ENCODE peak calls at places on chromosomes 5 and 9, in nine cellular contexts. M, R, Q, W, U, K, J, E and B are unnamed samples.

GRCh38 chr9:80649001-80649420 is 1040.3 kb downstream of the TLE1 start:
- DNase-seq in W (peak), R (peak), K (no peak), J (peak), E (no peak), U (no peak), Q (peak), M (no peak), B (no peak)

GRCh38 chr5:43017438-43017820 is 22.7 kb downstream of the ANXA2R start:
- DNase-seq in W (no peak), K (peak), R (peak), E (peak), J (no peak), M (no peak), Q (peak), U (peak), B (no peak)

GRCh38 chr5:154570572-154571324 is 92.7 kb upstream of the HAND1 start:
- DNase-seq in U (no peak), K (no peak), R (no peak), J (no peak), Q (no peak), E (no peak), W (no peak), M (no peak), B (no peak)

GRCh38 chr9:115653231-115653630 is 500.4 kb upstream of the PAPPA start:
- DNase-seq in R (peak), M (no peak), U (no peak), E (no peak), K (no peak), Q (no peak), J (no peak), W (peak), B (no peak)

GRCh38 chr9:94919376-94920098 is 193.0 kb downstream of the AOPEP start:
- DNase-seq in J (no peak), W (peak), M (no peak), Q (no peak), K (no peak), R (peak), E (peak), U (no peak), B (no peak)

GRCh38 chr5:89327621-89328020 is 444.6 kb upstream of the MEF2C start:
- DNase-seq in E (no peak), J (no peak), R (no peak), K (no peak), U (no peak), M (no peak), W (no peak), Q (no peak), B (no peak)

GRCh38 chr9:32351845-32352244 is 32.6 kb upstream of the ACO1 start:
- DNase-seq in J (no peak), U (no peak), Q (no peak), M (no peak), R (peak), W (no peak), E (peak), K (no peak), B (no peak)

GRCh38 chr9:76560481-76560891 is 101.5 kb downstream of the GCNT1 start:
- DNase-seq in M (no peak), K (no peak), E (no peak), W (peak), R (peak), J (peak), Q (no peak), U (no peak), B (no peak)

GRCh38 chr5:17143335-17143734 is 74.1 kb upstream of the BASP1 start:
- DNase-seq in J (no peak), W (no peak), U (no peak), K (no peak), Q (no peak), E (no peak), R (no peak), M (no peak), B (no peak)

GRCh38 chr9:5438301-5439162 is 807 bp upstream of the PLGRKT start:
- DNase-seq in U (no peak), E (peak), W (peak), R (peak), J (no peak), K (peak), Q (no peak), M (peak), B (no peak)

GRCh38 chr5:18745591-18745987 is 1111.3 kb downstream of the TAF11L14 start:
- DNase-seq in K (no peak), U (no peak), W (no peak), E (no peak), J (no peak), R (no peak), M (no peak), Q (no peak), B (no peak)

GRCh38 chr5:136424835-136425694 is 59.7 kb upstream of the TRPC7 start:
- DNase-seq in K (no peak), Q (peak), U (peak), M (peak), E (peak), W (peak), R (peak), J (peak), B (peak)

GRCh38 chr5:35237580-35238376 is 7.5 kb upstream of the PRLR start:
- DNase-seq in Q (no peak), J (no peak), M (no peak), E (no peak), K (no peak), W (no peak), R (no peak), U (no peak), B (no peak)

GRCh38 chr5:4022056-4022670 is 426.5 kb downstream of the IRX1 start:
- DNase-seq in K (no peak), U (no peak), R (no peak), Q (no peak), M (no peak), W (no peak), E (no peak), J (no peak), B (no peak)

GRCh38 chr5:169757016-169757415 is 119.9 kb downstream of the DOCK2 start:
- DNase-seq in K (no peak), W (no peak), U (no peak), E (no peak), R (peak), Q (no peak), J (no peak), M (no peak), B (no peak)

GRCh38 chr5:80216753-80217596 is 38.9 kb downstream of the SERINC5 start:
- DNase-seq in K (peak), U (peak), R (no peak), E (no peak), J (no peak), M (peak), Q (peak), W (no peak), B (no peak)

GRCh38 chr9:71001780-71002386 is 119.5 kb downstream of the TRPM3 start:
- DNase-seq in W (no peak), M (no peak), U (peak), E (peak), Q (no peak), R (peak), K (no peak), J (no peak), B (no peak)

GRCh38 chr9:72596451-72597180 is 75.2 kb downstream of the TMC1 start:
- DNase-seq in Q (no peak), R (no peak), U (no peak), E (no peak), J (no peak), M (no peak), W (peak), K (no peak), B (no peak)

GRCh38 chr5:106290841-106291240 is 1379.9 kb downstream of the EFNA5 start:
- DNase-seq in W (peak), M (no peak), R (peak), J (no peak), E (no peak), K (no peak), Q (no peak), U (no peak), B (no peak)